ENCODE peak calls at places on chromosomes 12 and 14, in ten cellular contexts. B is esophagus muscularis mucosa, R is lung, Y is hepatocyte, K is IMR-90, J is ovary, Z is A549, D is tibial artery, G is H9, L is cardiac muscle cell. P is an unnamed sample.

GRCh38 chr12:49793620-49794019 is 34.6 kb downstream of the NCKAP5L start:
- DNase-seq in B (no peak), R (no peak), Y (no peak), K (no peak), J (no peak), Z (no peak), D (no peak), G (no peak), L (no peak), P (no peak)

GRCh38 chr12:128365032-128365431 is 98.1 kb downstream of the TMEM132C start:
- DNase-seq in B (no peak), R (no peak), Y (no peak), K (no peak), J (no peak), Z (no peak), D (no peak), G (no peak), L (no peak), P (no peak)

GRCh38 chr12:122489038-122489437 is 11.7 kb downstream of the ZCCHC8 start:
- DNase-seq in B (no peak), R (no peak), Y (no peak), K (no peak), J (no peak), Z (peak; percentile 44), D (no peak), G (no peak), L (no peak), P (no peak)

GRCh38 chr14:75578099-75578785 is at the start of gene FLVCR2:
- DNase-seq in B (peak; percentile 96), R (peak; percentile 84), Y (peak; percentile 91), K (peak; percentile 49), J (peak; percentile 84), Z (peak; percentile 62), D (peak; percentile 91), G (peak; percentile 82), L (peak; percentile 89), P (peak; percentile 55)

GRCh38 chr14:52313903-52314481 is at the start of gene PTGER2:
- DNase-seq in B (peak; percentile 97), R (peak; percentile 86), Y (peak; percentile 86), K (peak; percentile 97), J (peak; percentile 87), Z (peak; percentile 63), D (peak; percentile 88), G (peak; percentile 59), L (peak; percentile 94), P (peak; percentile 74)

GRCh38 chr14:91164676-91165075 is 50.8 kb downstream of the DGLUCY start:
- DNase-seq in B (no peak), R (peak; percentile 69), Y (no peak), K (no peak), J (no peak), Z (no peak), D (no peak), G (no peak), L (no peak), P (no peak)

GRCh38 chr14:34682787-34683321 is 31.5 kb downstream of the CFL2 start:
- DNase-seq in B (no peak), R (no peak), Y (no peak), K (no peak), J (no peak), Z (no peak), D (no peak), G (no peak), L (peak; percentile 39), P (no peak)

GRCh38 chr14:56119221-56119967 is 1.2 kb downstream of the PELI2 start:
- DNase-seq in B (no peak), R (peak; percentile 56), Y (peak; percentile 61), K (peak; percentile 52), J (peak; percentile 55), Z (peak; percentile 16), D (peak; percentile 72), G (no peak), L (peak; percentile 55), P (peak; percentile 27)

GRCh38 chr12:20493924-20494323 is 125.6 kb downstream of the PDE3A start:
- DNase-seq in B (no peak), R (no peak), Y (no peak), K (peak; percentile 40), J (no peak), Z (peak; percentile 66), D (no peak), G (no peak), L (no peak), P (no peak)
- H3K27ac ChIP-seq in B (no peak overlapping the region), R (no peak overlapping the region), Y (no peak overlapping the region), K (no peak overlapping the region), J (no peak overlapping the region), Z (peak overlapping the region; percentile 80), D (peak overlapping the region; percentile 51), G (no peak overlapping the region), L (no peak overlapping the region), P (no peak overlapping the region)

DNA sequence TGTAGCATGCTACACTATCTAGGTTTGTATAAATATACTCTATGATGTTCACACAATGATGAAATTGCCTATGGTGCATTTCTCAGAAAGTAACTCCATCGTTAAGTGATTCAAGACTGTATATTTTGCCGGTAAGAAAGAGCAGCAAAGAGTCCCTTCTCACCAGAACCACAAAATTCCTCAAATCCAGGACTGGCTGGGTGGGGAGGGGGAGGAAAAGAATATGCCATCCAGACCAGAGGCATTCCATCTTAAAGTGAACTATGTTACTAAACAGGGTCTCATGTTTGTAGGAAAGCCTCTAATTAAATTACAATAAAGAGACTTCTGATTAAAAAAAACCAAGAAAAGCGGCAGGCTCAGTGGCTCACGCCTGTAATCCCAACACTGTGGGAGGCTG is 11.5 kb downstream of the UBE2N start:
- DNase-seq in B (no peak), R (no peak), Y (no peak), K (no peak), J (no peak), Z (no peak), D (no peak), G (no peak), L (no peak), P (no peak)
- H3K4me1 ChIP-seq in B (peaks cover 87% of the 10 kb centered on the region), R (peaks cover 6% of the 10 kb centered on the region), Y (peaks cover 13% of the 10 kb centered on the region), K (peaks cover 24% of the 10 kb centered on the region), J (peaks cover 16% of the 10 kb centered on the region), Z (peaks cover 37% of the 10 kb centered on the region), D (peaks cover 84% of the 10 kb centered on the region), G (peaks cover 3% of the 10 kb centered on the region), L (peaks cover 29% of the 10 kb centered on the region), P (peaks cover 94% of the 10 kb centered on the region)

DNA sequence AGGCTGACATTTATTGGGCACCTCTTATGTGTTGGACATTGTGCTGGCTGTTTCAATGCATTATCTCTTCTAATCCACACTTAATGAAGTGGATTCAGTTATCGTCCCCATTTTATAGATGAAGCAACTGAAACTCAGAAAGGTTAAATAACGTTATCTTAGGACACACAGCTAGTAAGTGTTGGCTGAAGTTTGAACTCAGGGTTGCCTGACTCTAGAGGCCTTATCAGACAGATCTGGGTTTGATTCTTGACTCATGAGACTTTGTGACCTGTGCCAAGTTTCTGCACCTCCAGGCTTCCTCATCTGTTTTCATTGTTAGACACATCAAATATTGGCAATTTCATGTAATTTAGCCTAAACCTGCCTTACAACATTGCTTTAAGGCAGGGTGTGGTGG is 18.2 kb upstream of the IRF2BPL start:
- DNase-seq in B (no peak), R (no peak), Y (no peak), K (no peak), J (no peak), Z (no peak), D (no peak), G (no peak), L (no peak), P (no peak)
- H3K27ac ChIP-seq in B (no peak overlapping the region), R (no peak overlapping the region), Y (peak overlapping the region; percentile 96), K (no peak overlapping the region), J (peak overlapping the region; percentile 92), Z (peak overlapping the region; percentile 90), D (no peak overlapping the region), G (no peak overlapping the region), L (no peak overlapping the region), P (no peak overlapping the region)

GRCh38 chr12:2228535-2228934 is 175.7 kb downstream of the CACNA1C start:
- DNase-seq in B (no peak), R (no peak), Y (no peak), K (no peak), J (no peak), Z (no peak), D (no peak), G (no peak), L (no peak), P (no peak)
- H3K4me1 ChIP-seq in B (peaks cover 28% of the 10 kb centered on the region), R (peaks cover 3% of the 10 kb centered on the region), Y (no peaks in the 10 kb centered on the region), K (peaks cover 11% of the 10 kb centered on the region), J (peaks cover 2% of the 10 kb centered on the region), Z (no peaks in the 10 kb centered on the region), D (peaks cover 13% of the 10 kb centered on the region), G (no peaks in the 10 kb centered on the region), L (peaks cover 6% of the 10 kb centered on the region), P (no peaks in the 10 kb centered on the region)

GRCh38 chr14:72237722-72238666 is 305.8 kb downstream of the RGS6 start:
- DNase-seq in B (no peak), R (no peak), Y (no peak), K (no peak), J (no peak), Z (no peak), D (no peak), G (no peak), L (no peak), P (no peak)
- H3K27ac ChIP-seq in B (no peak overlapping the region), R (no peak overlapping the region), Y (no peak overlapping the region), K (no peak overlapping the region), J (no peak overlapping the region), Z (no peak overlapping the region), D (no peak overlapping the region), G (no peak overlapping the region), L (no peak overlapping the region), P (no peak overlapping the region)

GRCh38 chr14:54673193-54674121 is 106.5 kb downstream of the SAMD4A start:
- DNase-seq in B (no peak), R (no peak), Y (no peak), K (peak; percentile 66), J (no peak), Z (no peak), D (no peak), G (no peak), L (no peak), P (no peak)
- H3K4me1 ChIP-seq in B (peaks cover 96% of the 10 kb centered on the region), R (peaks cover 4% of the 10 kb centered on the region), Y (peaks cover 32% of the 10 kb centered on the region), K (peaks cover 34% of the 10 kb centered on the region), J (peaks cover 3% of the 10 kb centered on the region), Z (peaks cover 49% of the 10 kb centered on the region), D (peaks cover 98% of the 10 kb centered on the region), G (peaks cover 19% of the 10 kb centered on the region), L (peaks cover 90% of the 10 kb centered on the region), P (peaks cover 17% of the 10 kb centered on the region)

DNA sequence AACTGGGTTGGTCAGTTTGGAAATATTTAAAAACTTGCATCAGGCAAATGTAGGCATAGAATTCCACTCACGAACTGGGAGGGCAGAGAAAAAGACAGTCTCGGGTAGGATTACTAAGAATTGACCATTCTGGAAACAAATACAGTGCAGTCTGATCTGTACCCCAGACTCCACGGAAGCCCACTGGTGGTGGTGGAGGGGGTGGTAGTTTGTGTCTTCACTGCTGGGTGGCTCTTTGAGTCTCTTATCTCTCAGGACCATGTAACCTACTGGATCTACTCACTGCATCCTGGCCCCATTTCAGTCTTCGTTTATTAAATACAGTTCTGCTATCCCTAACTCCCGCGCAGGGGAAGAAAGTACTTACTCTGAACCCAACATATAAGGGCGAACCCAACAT is 1.8 kb downstream of the SLC2A3 start:
- DNase-seq in B (no peak), R (no peak), Y (no peak), K (no peak), J (no peak), Z (no peak), D (no peak), G (no peak), L (no peak), P (no peak)
- H3K27ac ChIP-seq in B (peak overlapping the region; percentile 84), R (peak overlapping the region; percentile 22), Y (peak overlapping the region; percentile 86), K (peak overlapping the region; percentile 84), J (peak overlapping the region; percentile 49), Z (no peak overlapping the region), D (peak overlapping the region; percentile 72), G (no peak overlapping the region), L (peak overlapping the region; percentile 79), P (peak overlapping the region; percentile 90)

GRCh38 chr14:73740921-73741326 is 26.7 kb upstream of the PNMA1 start:
- DNase-seq in B (no peak), R (peak; percentile 88), Y (peak; percentile 71), K (no peak), J (peak; percentile 86), Z (peak; percentile 38), D (peak; percentile 92), G (peak; percentile 86), L (peak; percentile 65), P (no peak)
- H3K4me1 ChIP-seq in B (peaks cover 76% of the 10 kb centered on the region), R (peaks cover 68% of the 10 kb centered on the region), Y (peaks cover 61% of the 10 kb centered on the region), K (peaks cover 53% of the 10 kb centered on the region), J (peaks cover 53% of the 10 kb centered on the region), Z (peaks cover 64% of the 10 kb centered on the region), D (peaks cover 76% of the 10 kb centered on the region), G (no peaks in the 10 kb centered on the region), L (peaks cover 36% of the 10 kb centered on the region), P (peaks cover 72% of the 10 kb centered on the region)

P was measured in CD4-positive, alpha-beta memory T cell.